ENCODE peak calls at places on chromosomes 2 and 18, in five cellular contexts. K is fibroblast of lung; S is K562; Y is GM23338; G is CD8-positive, alpha-beta memory T cell. O is an unnamed sample. For H3K4me1, the result is how much of the 10 kb centered on the place peaks cover.

GRCh38 chr18:78765142-78765541 is 214.5 kb upstream of the SALL3 start:
- DNase-seq in K (no peak), Y (no peak), S (no peak), G (no peak), O (no peak)

GRCh38 chr2:224194161-224194560 is 155.1 kb upstream of the SERPINE2 start:
- DNase-seq in S (no peak), G (no peak), Y (no peak), K (no peak), O (no peak)

GRCh38 chr2:142682528-142682927 is 194.9 kb upstream of the KYNU start:
- DNase-seq in K (peak), Y (no peak), G (no peak), S (no peak), O (no peak)

GRCh38 chr18:57231846-57232245 is 85.0 kb downstream of the BOD1L2 start:
- DNase-seq in G (no peak), S (no peak), Y (no peak), K (no peak), O (no peak)

GRCh38 chr18:53422896-53423295 is 801.6 kb downstream of the MBD2 start:
- DNase-seq in G (no peak), K (no peak), Y (no peak), S (no peak), O (no peak)

GRCh38 chr2:52904511-52904910 is 863.1 kb upstream of the CHAC2 start:
- DNase-seq in G (no peak), Y (no peak), K (peak), S (no peak), O (no peak)

GRCh38 chr2:113124181-113124961 is 3.0 kb upstream of the IL1RN start:
- DNase-seq in S (no peak), G (no peak), Y (no peak), K (peak), O (no peak)

GRCh38 chr2:225173909-225174308 is 131.6 kb upstream of the DOCK10 start:
- DNase-seq in K (no peak), S (no peak), Y (no peak), G (no peak), O (no peak)

GRCh38 chr2:152676461-152676860 is 40.8 kb downstream of the PRPF40A start:
- DNase-seq in K (no peak), Y (no peak), S (no peak), G (no peak), O (no peak)

GRCh38 chr2:134581877-134582546 is 136.8 kb downstream of the TMEM163 start:
- DNase-seq in G (no peak), Y (no peak), S (no peak), K (no peak), O (no peak)

GRCh38 chr2:3449936-3450335 is 69.4 kb downstream of the ADI1 start:
- DNase-seq in K (no peak), Y (no peak), G (no peak), S (no peak), O (no peak)

GRCh38 chr2:178328037-178328436 is 122.9 kb downstream of the PRKRA start:
- DNase-seq in S (no peak), K (peak), Y (no peak), G (no peak), O (no peak)

GRCh38 chr2:127255146-127255545 is 35.0 kb upstream of the CYP27C1 start:
- DNase-seq in S (no peak), G (no peak), Y (no peak), K (no peak), O (no peak)

GRCh38 chr2:237873382-237873781 is 14.0 kb downstream of the RAMP1 start:
- DNase-seq in G (no peak), K (peak), Y (no peak), S (no peak), O (no peak)

GRCh38 chr2:149329470-149330126 is 789 bp upstream of the LYPD6 start:
- DNase-seq in S (no peak), G (no peak), Y (peak), K (peak), O (no peak)

GRCh38 chr18:50751490-50751889 is 68.3 kb downstream of the MRO start:
- DNase-seq in G (no peak), S (no peak), K (no peak), Y (no peak), O (no peak)

GRCh38 chr2:217916504-217917254 is 86.1 kb downstream of the TNS1 start:
- DNase-seq in Y (no peak), G (no peak), K (no peak), S (no peak), O (no peak)

GRCh38 chr2:150472122-150472899 is 15.2 kb downstream of the RND3 start:
- DNase-seq in Y (no peak), K (peak), S (no peak), G (no peak), O (no peak)

GRCh38 chr2:226256709-226257401 is 542.8 kb downstream of the IRS1 start:
- DNase-seq in G (no peak), S (no peak), Y (no peak), K (no peak), O (no peak)

GRCh38 chr2:218476676-218477075 is 57.8 kb downstream of the VIL1 start:
- DNase-seq in G (no peak), S (no peak), Y (no peak), K (peak), O (no peak)

GRCh38 chr18:11008544-11008943 is 140.8 kb downstream of the PIEZO2 start:
- DNase-seq in Y (no peak), G (no peak), K (no peak), S (no peak), O (no peak)

GRCh38 chr2:217993055-217993645 is 9.6 kb downstream of the TNS1 start:
- DNase-seq in Y (no peak), K (peak), S (no peak), G (no peak), O (no peak)

GRCh38 chr2:170502400-170503135 is 212.6 kb upstream of the SP5 start:
- DNase-seq in Y (peak), K (no peak), G (no peak), S (no peak), O (peak)

GRCh38 chr2:119024568-119024967 is 82.6 kb downstream of the MARCO start:
- DNase-seq in K (no peak), G (no peak), Y (no peak), S (no peak), O (no peak)

GRCh38 chr18:12401881-12402280 is 5.8 kb upstream of the PRELID3A start:
- DNase-seq in K (no peak), Y (no peak), G (no peak), S (no peak), O (no peak)

GRCh38 chr2:144239306-144239705 is 280.6 kb downstream of the ZEB2 start:
- DNase-seq in S (no peak), G (no peak), K (no peak), Y (no peak), O (no peak)

GRCh38 chr2:215293879-215294278 is 18.0 kb upstream of the ATIC start:
- DNase-seq in K (no peak), Y (no peak), S (peak), G (no peak), O (no peak)

GRCh38 chr2:45533771-45534170 is 77.3 kb downstream of the SRBD1 start:
- DNase-seq in Y (no peak), K (peak), G (no peak), S (no peak), O (no peak)

GRCh38 chr2:45532171-45532570 is 78.9 kb downstream of the SRBD1 start:
- DNase-seq in K (no peak), G (no peak), Y (no peak), S (no peak), O (no peak)
- H3K4me3 ChIP-seq in K (no peak), G (no peak), Y (no peak), S (no peak), O (no peak)

DNA sequence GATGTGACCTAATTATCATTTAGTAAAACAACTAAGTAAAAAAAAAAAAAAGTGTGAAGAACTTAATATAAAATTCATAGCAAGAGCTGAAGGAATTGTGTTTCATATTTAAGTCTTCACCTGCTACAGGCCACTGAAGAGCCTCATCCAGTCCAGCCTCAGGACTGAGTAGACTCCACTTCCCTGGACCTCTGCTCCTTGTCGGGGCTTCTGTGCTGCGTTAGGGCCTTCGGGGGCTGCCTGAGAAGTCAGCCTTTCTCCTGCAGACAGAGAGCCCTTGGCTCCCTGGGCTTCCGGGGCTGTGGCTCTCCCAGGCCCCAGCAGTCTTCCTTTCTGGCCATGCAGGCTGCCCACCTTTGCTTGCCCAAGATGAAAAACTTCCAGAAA is 95.5 kb downstream of the MTCL1 start:
- DNase-seq in G (no peak), K (no peak), S (no peak), Y (no peak), O (no peak)
- H3K4me1 ChIP-seq in G (under half), K (under half), S (under half), Y (under half), O (under half)

DNA sequence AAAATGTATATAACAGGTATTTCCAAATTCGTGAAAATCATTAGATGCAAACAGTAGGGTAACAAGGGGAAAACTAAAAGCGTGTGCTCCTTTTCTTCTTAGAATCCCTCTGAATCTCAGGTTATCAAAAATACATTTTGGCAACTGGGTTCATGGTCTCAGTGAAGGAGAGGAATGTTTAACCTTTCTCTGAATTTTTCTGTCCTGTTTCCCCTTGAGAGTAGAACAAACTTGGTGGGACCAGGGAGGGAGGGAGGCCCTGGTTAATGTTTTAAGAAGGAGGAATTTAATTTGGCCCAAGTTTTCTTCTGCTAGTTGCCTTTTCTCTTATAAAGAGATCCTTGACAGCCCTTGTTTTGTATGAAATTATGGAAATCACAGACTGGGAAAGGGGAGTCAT is 12.2 kb upstream of the POU3F3 start:
- DNase-seq in G (no peak), Y (no peak), S (no peak), K (no peak), O (no peak)
- H3K27ac ChIP-seq in G (no peak), Y (no peak), S (no peak), K (no peak), O (no peak)

GRCh38 chr2:241638063-241638660 is 669 bp downstream of the ATG4B start:
- DNase-seq in G (no peak), S (no peak), K (no peak), Y (no peak), O (no peak)
- H3K4me3 ChIP-seq in G (peak), S (peak), K (peak), Y (peak), O (peak)

DNA sequence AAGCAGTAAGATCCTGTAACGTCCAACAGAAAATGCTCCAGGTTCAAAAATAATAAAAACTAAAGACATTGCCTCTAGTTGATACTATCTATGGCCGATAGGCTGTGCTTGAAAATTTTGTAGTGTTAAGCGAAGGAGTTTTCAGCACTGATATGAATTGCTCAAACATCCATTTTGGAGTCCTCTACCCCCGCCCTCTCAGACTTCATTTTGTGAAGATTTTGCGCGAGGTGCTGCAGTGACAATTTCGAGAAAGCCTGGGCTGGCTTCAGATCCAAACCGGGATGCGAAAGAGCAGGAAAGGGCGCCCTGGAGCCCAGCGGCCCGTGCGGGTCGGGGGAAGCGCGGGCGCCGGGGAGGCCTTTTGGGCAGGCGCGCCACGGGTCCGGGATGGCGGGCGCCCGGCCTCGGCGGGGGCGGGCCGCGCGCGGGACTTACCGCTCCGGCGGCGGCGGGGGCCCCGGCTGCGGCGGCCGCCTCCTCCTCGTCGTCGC is 1.8 kb downstream of the SP3 start:
- DNase-seq in Y (peak), K (peak), S (no peak), G (peak), O (no peak)
- H3K4me1 ChIP-seq in Y (under half), K (under half), S (under half), G (under half), O (under half)

GRCh38 chr2:9762941-9763340 is 80.3 kb upstream of the TAF1B start:
- DNase-seq in S (no peak), K (no peak), Y (no peak), G (no peak), O (no peak)
- H3K27ac ChIP-seq in S (no peak), K (no peak), Y (no peak), G (no peak), O (no peak)

GRCh38 chr2:200862532-200863000 is 1.9 kb downstream of the CLK1 start:
- DNase-seq in S (no peak), K (peak), G (peak), Y (peak), O (no peak)

GRCh38 chr2:200863655-200864205 is 728 bp downstream of the CLK1 start:
- DNase-seq in G (peak), Y (no peak), S (no peak), K (peak), O (no peak)

GRCh38 chr2:200861617-200862016 is 2.8 kb downstream of the CLK1 start:
- DNase-seq in S (no peak), K (no peak), G (no peak), Y (peak), O (no peak)

GRCh38 chr2:200865736-200865995 is 1.2 kb upstream of the CLK1 start:
- DNase-seq in S (no peak), G (no peak), Y (no peak), K (no peak), O (no peak)

DNA sequence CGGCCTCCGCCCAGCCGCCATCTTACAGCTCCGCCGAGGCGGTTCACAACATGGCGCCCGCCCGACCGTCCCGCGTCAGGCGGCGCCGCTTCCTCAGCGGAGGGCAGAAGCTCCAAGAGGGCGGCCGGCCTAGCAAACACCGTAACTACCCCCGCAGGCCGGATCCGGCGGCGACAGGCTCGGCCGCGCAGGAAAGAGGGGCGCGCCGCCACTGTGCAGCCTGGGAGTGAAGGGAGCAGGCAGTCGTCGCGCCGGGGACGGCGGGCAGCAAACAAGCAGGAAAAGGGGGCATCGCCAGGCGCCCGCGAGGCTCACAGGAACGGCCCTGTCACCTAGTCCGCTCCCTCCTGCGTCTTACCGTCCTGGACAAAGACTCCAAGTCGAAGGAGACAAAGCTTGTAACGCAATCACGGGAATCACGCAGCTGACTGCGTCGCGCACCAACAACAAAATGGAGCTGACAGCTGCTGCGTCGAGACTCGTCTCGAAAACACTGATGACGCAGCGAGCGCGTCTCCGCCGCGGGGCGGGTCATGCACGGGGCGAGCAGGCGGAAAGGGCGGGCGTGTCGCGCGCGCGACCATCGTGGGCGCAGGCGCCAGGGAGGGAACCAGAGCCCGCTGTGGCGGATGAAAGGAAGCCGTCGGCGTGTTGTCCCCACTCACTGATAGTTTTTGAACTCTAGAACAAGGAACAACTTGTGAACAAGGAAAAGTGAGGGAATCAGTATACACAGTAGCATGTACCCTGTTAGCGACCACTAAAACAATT is at the start of gene CLK1:
- DNase-seq in G (peak), S (peak), Y (peak), K (peak), O (peak)
- H3K4me3 ChIP-seq in G (peak), S (peak), Y (peak), K (peak), O (peak)

GRCh38 chr2:197452754-197453122 is 614 bp upstream of the COQ10B start:
- DNase-seq in Y (no peak), S (no peak), G (no peak), K (no peak), O (no peak)

GRCh38 chr2:197453914-197454398 is 604 bp downstream of the COQ10B start:
- DNase-seq in K (peak), S (peak), Y (no peak), G (peak), O (no peak)

GRCh38 chr2:197454923-197455322 is 1.6 kb downstream of the COQ10B start:
- DNase-seq in K (no peak), Y (no peak), S (no peak), G (no peak), O (no peak)

GRCh38 chr2:197453123-197453913 is at the start of gene COQ10B:
- DNase-seq in G (peak), Y (peak), S (peak), K (peak), O (peak)

GRCh38 chr2:197455428-197455827 is 2.1 kb downstream of the COQ10B start:
- DNase-seq in Y (no peak), S (no peak), G (no peak), K (no peak), O (no peak)
- H3K4me1 ChIP-seq in Y (under half), S (under half), G (under half), K (under half), O (under half)

GRCh38 chr2:111627256-111627655 is 256.7 kb downstream of the ANAPC1 start:
- DNase-seq in G (no peak), S (no peak), K (no peak), Y (no peak), O (no peak)
- H3K27ac ChIP-seq in G (no peak), S (no peak), K (no peak), Y (no peak), O (no peak)

O was measured in iPS DF 6.9.